ENCODE peak calls at places on chromosomes 12 and 14, in seven cellular contexts. T, U, V, N, P, C and H are unnamed samples.
A peak's percentile ranks its signal among the peaks of the same experiment; 100 is the strongest.

GRCh38 chr14:68685419-68686211 is 107.3 kb downstream of the ZFP36L1 start:
- DNase-seq in T (no peak), V (peak; percentile 18), P (peak; percentile 64), C (peak; percentile 86), U (peak; percentile 18), N (no peak), H (no peak)

GRCh38 chr14:70436867-70437266 is 15.1 kb upstream of the ADAM21 start:
- DNase-seq in C (no peak), V (no peak), N (no peak), U (no peak), P (no peak), T (no peak), H (no peak)

GRCh38 chr14:97306785-97307246 is 509.6 kb downstream of the VRK1 start:
- DNase-seq in V (no peak), N (no peak), U (no peak), P (no peak), T (no peak), C (no peak), H (no peak)

GRCh38 chr12:25557830-25558436 is 4.8 kb upstream of the LMNTD1 start:
- DNase-seq in V (no peak), C (peak; percentile 54), T (no peak), U (no peak), N (peak; percentile 48), P (peak; percentile 14), H (no peak)

GRCh38 chr12:92505373-92506340 is 197.1 kb upstream of the PLEKHG7 start:
- DNase-seq in P (peak; percentile 69), T (peak; percentile 75), C (no peak), V (peak; percentile 90), N (no peak), U (peak; percentile 75), H (peak; percentile 39)

GRCh38 chr12:85369365-85370154 is 89.5 kb downstream of the ALX1 start:
- DNase-seq in U (no peak), T (no peak), N (no peak), P (no peak), V (no peak), C (no peak), H (no peak)

GRCh38 chr12:1593232-1594044 is 943 bp downstream of the FBXL14 start:
- DNase-seq in U (peak; percentile 44), V (peak; percentile 66), P (peak; percentile 61), C (no peak), N (peak; percentile 55), T (no peak), H (no peak)

GRCh38 chr12:118023461-118023860 is 7.0 kb downstream of the RFC5 start:
- DNase-seq in N (no peak), U (no peak), P (no peak), C (no peak), V (no peak), T (no peak), H (no peak)

GRCh38 chr14:80077262-80077661 is 134.0 kb downstream of the DIO2 start:
- DNase-seq in P (no peak), V (no peak), N (no peak), T (no peak), U (no peak), C (no peak), H (no peak)

GRCh38 chr12:111222520-111222919 is 146.4 kb downstream of the PHETA1 start:
- DNase-seq in N (no peak), C (no peak), P (no peak), V (no peak), T (no peak), U (no peak), H (no peak)

GRCh38 chr14:61116369-61116768 is 135.3 kb downstream of the SLC38A6 start:
- DNase-seq in C (no peak), P (no peak), U (no peak), T (no peak), V (no peak), N (no peak), H (peak; percentile 83)

GRCh38 chr12:7642876-7643309 is 22.8 kb downstream of the APOBEC1 start:
- DNase-seq in N (peak; percentile 59), U (no peak), C (peak; percentile 22), T (no peak), P (no peak), V (no peak), H (no peak)

GRCh38 chr12:87981495-87981894 is 47.7 kb downstream of the C12orf50 start:
- DNase-seq in C (no peak), U (no peak), V (no peak), T (no peak), N (no peak), P (no peak), H (no peak)

GRCh38 chr12:50117057-50117622 is 5.1 kb downstream of the COX14 start:
- DNase-seq in C (no peak), N (no peak), U (no peak), V (no peak), P (no peak), T (no peak), H (no peak)

GRCh38 chr12:12167847-12168246 is 97.1 kb downstream of the BCL2L14 start:
- DNase-seq in N (peak; percentile 76), T (no peak), U (no peak), V (no peak), C (no peak), P (no peak), H (no peak)

GRCh38 chr14:105641075-105641937 is 114.9 kb downstream of the TMEM121 start:
- DNase-seq in V (no peak), U (no peak), C (no peak), N (no peak), P (no peak), T (no peak), H (no peak)

GRCh38 chr12:9649532-9649940 is 20.0 kb upstream of the CLEC2D start:
- DNase-seq in T (no peak), P (no peak), N (no peak), C (no peak), U (no peak), V (no peak), H (no peak)
- H3K4me3 ChIP-seq in T (peak overlapping the region; percentile 51), P (no peak overlapping the region), N (no peak overlapping the region), C (no peak overlapping the region), U (peak overlapping the region; percentile 68), V (peak overlapping the region; percentile 68), H (peak overlapping the region; percentile 65)

DNA sequence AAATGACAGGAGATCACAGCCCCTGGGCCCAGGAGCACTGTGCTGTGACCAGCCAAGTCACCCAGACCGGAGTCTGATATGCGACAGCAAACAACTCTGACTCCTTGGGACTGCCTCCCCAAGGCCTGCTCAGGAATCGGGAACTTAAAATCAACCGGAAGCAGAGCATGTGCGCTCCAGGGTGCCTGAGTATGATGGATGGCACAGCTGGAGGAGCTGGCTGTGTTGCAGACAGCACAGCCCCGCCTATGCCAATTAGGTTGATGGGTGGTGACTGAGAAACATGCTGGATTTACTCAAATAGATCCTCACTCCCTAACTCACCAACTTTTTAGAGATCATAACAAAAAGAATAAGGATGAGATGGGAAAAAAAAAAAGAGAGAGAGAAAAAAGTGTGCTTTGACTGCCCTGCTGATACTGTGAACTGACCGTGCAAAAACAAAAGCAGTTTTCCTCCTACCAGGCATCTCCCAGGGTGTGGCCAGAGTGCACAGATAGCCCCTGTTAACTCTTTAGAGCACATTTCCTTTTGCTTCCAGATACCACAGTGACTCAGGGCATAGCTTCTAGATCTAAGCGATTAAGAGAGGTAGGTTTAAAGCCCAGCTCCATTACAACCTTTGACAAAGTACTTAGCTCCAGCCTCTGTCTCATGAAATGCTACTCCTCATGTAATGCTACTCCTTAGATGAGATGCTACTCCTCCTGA is 27.4 kb upstream of the STON2 start:
- DNase-seq in V (no peak), P (peak; percentile 43), N (no peak), T (no peak), C (no peak), U (no peak), H (peak; percentile 58)
- TF ChIP-seq POLR2A in V (no peak), P (no peak), N (no peak), T (no peak), C (no peak), U (no peak), H (no peak)

GRCh38 chr12:57866308-57867019 is 19.9 kb upstream of the CTDSP2 start:
- DNase-seq in C (no peak), V (no peak), N (no peak), U (no peak), P (no peak), T (no peak), H (no peak)
- H3K27ac ChIP-seq in C (no peak overlapping the region), V (no peak overlapping the region), N (peak overlapping the region; percentile 93), U (peak overlapping the region; percentile 98), P (peak overlapping the region; percentile 20), T (no peak overlapping the region), H (peak overlapping the region; percentile 97)

GRCh38 chr14:65847065-65847847 is 434.7 kb downstream of the FUT8 start:
- DNase-seq in U (no peak), N (no peak), T (no peak), P (peak; percentile 25), V (no peak), C (no peak), H (no peak)
- H3K4me3 ChIP-seq in U (no peak overlapping the region), N (no peak overlapping the region), T (no peak overlapping the region), P (no peak overlapping the region), V (no peak overlapping the region), C (no peak overlapping the region), H (no peak overlapping the region)

GRCh38 chr12:48086327-48086726 is 19.6 kb downstream of the SENP1 start:
- DNase-seq in P (no peak), T (no peak), U (no peak), V (no peak), N (no peak), C (no peak), H (no peak)
- TF ChIP-seq POLR2A in P (no peak), T (no peak), U (no peak), V (no peak), N (no peak), C (no peak), H (no peak)

GRCh38 chr12:132429932-132430643 is 59.9 kb upstream of the FBRSL1 start:
- DNase-seq in C (peak; percentile 41), V (no peak), T (no peak), U (no peak), P (no peak), N (peak; percentile 57), H (no peak)

GRCh38 chr12:132432721-132433577 is 57.0 kb upstream of the FBRSL1 start:
- DNase-seq in U (peak; percentile 47), P (no peak), T (no peak), V (peak; percentile 47), N (no peak), C (no peak), H (no peak)

GRCh38 chr12:132432126-132432525 is 57.8 kb upstream of the FBRSL1 start:
- DNase-seq in C (no peak), P (no peak), N (no peak), V (no peak), T (no peak), U (no peak), H (no peak)

GRCh38 chr12:132429122-132429931 is 60.6 kb upstream of the FBRSL1 start:
- DNase-seq in U (no peak), P (no peak), T (no peak), N (no peak), C (no peak), V (no peak), H (no peak)

GRCh38 chr12:132430838-132431826 is 58.8 kb upstream of the FBRSL1 start:
- DNase-seq in T (no peak), U (no peak), P (no peak), N (no peak), V (no peak), C (no peak), H (no peak)
- H3K27ac ChIP-seq in T (peak overlapping the region; percentile 19), U (no peak overlapping the region), P (no peak overlapping the region), N (no peak overlapping the region), V (no peak overlapping the region), C (no peak overlapping the region), H (no peak overlapping the region)